ENCODE peak calls at places on chromosome 12, in seven cellular contexts. X, R, E, M, U, D and C are unnamed samples.

GRCh38 chr12:132471858-132472255 is 18.1 kb upstream of the FBRSL1 start:
- DNase-seq in X (no peak), R (no peak), E (peak), M (no peak), U (no peak), D (no peak), C (no peak)

GRCh38 chr12:4392223-4392742 is 12.8 kb upstream of the FGF23 start:
- DNase-seq in X (no peak), R (no peak), E (no peak), M (no peak), U (no peak), D (no peak), C (no peak)

GRCh38 chr12:5912437-5913334 is 32.4 kb downstream of the ANO2 start:
- DNase-seq in X (peak), R (no peak), E (no peak), M (peak), U (no peak), D (no peak), C (no peak)

GRCh38 chr12:94566345-94566744 is 84.0 kb downstream of the TMCC3 start:
- DNase-seq in X (no peak), R (no peak), E (no peak), M (no peak), U (no peak), D (no peak), C (no peak)

GRCh38 chr12:14577344-14577743 is 9.7 kb upstream of the PLBD1 start:
- DNase-seq in X (no peak), R (no peak), E (no peak), M (no peak), U (no peak), D (no peak), C (no peak)

GRCh38 chr12:38919191-38919590 is 13.8 kb upstream of the CPNE8 start:
- DNase-seq in X (no peak), R (no peak), E (no peak), M (no peak), U (no peak), D (no peak), C (no peak)

GRCh38 chr12:20494803-20495202 is 126.5 kb downstream of the PDE3A start:
- DNase-seq in X (no peak), R (no peak), E (no peak), M (no peak), U (no peak), D (no peak), C (no peak)

GRCh38 chr12:116130431-116130830 is 147.1 kb downstream of the MED13L start:
- DNase-seq in X (no peak), R (no peak), E (no peak), M (no peak), U (no peak), D (no peak), C (no peak)

GRCh38 chr12:84134797-84135366 is 777.7 kb downstream of the SLC6A15 start:
- DNase-seq in X (no peak), R (no peak), E (no peak), M (no peak), U (no peak), D (no peak), C (no peak)

GRCh38 chr12:19529933-19530630 is 90.8 kb downstream of the AEBP2 start:
- DNase-seq in X (no peak), R (no peak), E (no peak), M (no peak), U (no peak), D (no peak), C (no peak)

GRCh38 chr12:47753021-47754001 is 5.4 kb downstream of the RAPGEF3 start:
- DNase-seq in X (no peak), R (no peak), E (peak), M (peak), U (no peak), D (peak), C (peak)

DNA sequence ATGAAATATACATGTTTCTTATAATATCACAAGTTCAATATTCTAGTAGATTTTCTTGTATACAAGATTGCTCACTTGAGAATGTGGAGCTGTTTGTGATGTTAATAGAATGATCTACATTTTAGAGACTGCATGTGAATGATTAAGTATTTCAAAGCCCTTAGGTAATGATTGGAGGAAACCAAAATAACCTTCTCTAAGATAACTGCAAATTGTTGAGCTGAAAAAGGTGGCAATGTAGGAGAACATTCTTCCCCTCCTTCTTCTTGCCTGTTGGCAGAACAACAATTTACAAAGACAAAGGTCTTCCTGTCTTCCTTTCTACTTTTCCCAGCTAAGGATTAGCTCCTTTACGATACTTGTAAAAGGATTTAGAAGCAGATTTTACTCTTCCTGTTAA is 2.0 kb upstream of the CLEC6A start:
- DNase-seq in X (no peak), R (no peak), E (no peak), M (no peak), U (no peak), D (no peak), C (no peak)
- TF ChIP-seq CTCF in X (no peak), R (no peak), E (no peak), M (no peak), U (no peak), D (no peak), C (no peak)

GRCh38 chr12:128810182-128811127 is 13.3 kb downstream of the SLC15A4 start:
- DNase-seq in X (peak), R (no peak), E (peak), M (peak), U (no peak), D (peak), C (peak)
- H3K4me3 ChIP-seq in X (no peak), R (no peak), E (peak), M (no peak), U (no peak), D (no peak), C (peak)

GRCh38 chr12:74665690-74666089 is 128.1 kb downstream of the ATXN7L3B start:
- DNase-seq in X (no peak), R (no peak), E (no peak), M (no peak), U (no peak), D (no peak), C (no peak)
- H3K27ac ChIP-seq in X (no peak), R (no peak), E (no peak), M (no peak), U (no peak), D (no peak), C (no peak)

GRCh38 chr12:33609910-33610309 is 170.3 kb upstream of the SYT10 start:
- DNase-seq in X (no peak), R (no peak), E (no peak), M (no peak), U (no peak), D (no peak), C (no peak)

DNA sequence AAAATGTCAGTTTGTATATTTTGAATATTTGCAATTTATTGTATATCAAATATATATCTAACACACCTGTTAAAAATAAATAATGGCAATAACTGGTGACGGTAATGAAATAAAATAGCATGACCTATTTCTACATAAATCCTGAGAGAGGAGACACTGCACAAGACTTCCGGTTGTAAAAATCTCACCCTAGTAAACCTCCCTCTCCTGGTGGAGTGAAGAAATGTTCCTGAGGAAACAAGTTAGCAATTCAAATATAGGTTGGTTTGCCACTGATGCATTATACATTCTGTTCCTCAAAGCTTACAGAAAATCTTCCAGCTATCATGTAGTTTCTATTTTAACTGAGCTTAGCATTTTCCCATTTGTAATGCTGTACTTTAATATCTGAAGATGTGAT is 166.2 kb upstream of the SYT10 start:
- DNase-seq in X (peak), R (peak), E (no peak), M (no peak), U (no peak), D (no peak), C (no peak)
- TF ChIP-seq CTCF in X (peak), R (peak), E (no peak), M (peak), U (no peak), D (no peak), C (no peak)